ENCODE peak calls at places on chromosomes 7 and 10, in four cellular contexts. I, R, Q and K are unnamed samples.

GRCh38 chr10:71975891-71976725 is 11.9 kb downstream of the CHST3 start:
- DNase-seq in I (peak; percentile 57), R (no peak), Q (no peak), K (peak; percentile 31)

GRCh38 chr10:12589271-12589670 is 239.9 kb downstream of the CAMK1D start:
- DNase-seq in Q (no peak), R (no peak), I (no peak), K (no peak)

GRCh38 chr10:24465899-24466615 is 257.1 kb downstream of the KIAA1217 start:
- DNase-seq in I (peak; percentile 83), Q (peak; percentile 45), R (peak; percentile 8), K (peak; percentile 86)

GRCh38 chr7:118918556-118918955 is 694.1 kb downstream of the ANKRD7 start:
- DNase-seq in I (peak; percentile 19), Q (no peak), R (peak; percentile 11), K (peak; percentile 48)

GRCh38 chr10:113854757-113855626 is 531 bp downstream of the NHLRC2 start:
- DNase-seq in I (peak; percentile 62), Q (no peak), R (peak; percentile 59), K (peak; percentile 85)

GRCh38 chr7:41058986-41059741 is 643.7 kb downstream of the INHBA start:
- DNase-seq in I (no peak), Q (no peak), R (no peak), K (no peak)

GRCh38 chr10:70331486-70332268 is 47.9 kb upstream of the NPFFR1 start:
- DNase-seq in R (peak; percentile 95), I (peak; percentile 84), Q (peak; percentile 72), K (peak; percentile 99)

GRCh38 chr7:30655096-30655970 is 26.9 kb downstream of the CRHR2 start:
- DNase-seq in I (no peak), Q (no peak), R (no peak), K (no peak)

GRCh38 chr7:47596502-47597202 is 14.7 kb upstream of the TNS3 start:
- DNase-seq in Q (no peak), I (peak; percentile 68), R (no peak), K (no peak)

GRCh38 chr10:707861-708260 is 18.4 kb upstream of the DIP2C start:
- DNase-seq in R (no peak), Q (no peak), I (no peak), K (no peak)
- TF ChIP-seq MYC in R (no peak), Q (no peak), I (no peak), K (no peak)

GRCh38 chr7:73520673-73521635 is 1.1 kb downstream of the BAZ1B start:
- DNase-seq in Q (no peak), I (peak; percentile 21), R (peak; percentile 52), K (no peak)

GRCh38 chr7:73518470-73518869 is 3.6 kb downstream of the BAZ1B start:
- DNase-seq in I (no peak), Q (no peak), R (no peak), K (no peak)

GRCh38 chr7:73521636-73522080 is 435 bp downstream of the BAZ1B start:
- DNase-seq in Q (no peak), I (no peak), R (peak; percentile 84), K (no peak)

GRCh38 chr7:73519867-73520672 is 2.0 kb downstream of the BAZ1B start:
- DNase-seq in I (peak; percentile 23), Q (no peak), R (peak; percentile 67), K (peak; percentile 53)

DNA sequence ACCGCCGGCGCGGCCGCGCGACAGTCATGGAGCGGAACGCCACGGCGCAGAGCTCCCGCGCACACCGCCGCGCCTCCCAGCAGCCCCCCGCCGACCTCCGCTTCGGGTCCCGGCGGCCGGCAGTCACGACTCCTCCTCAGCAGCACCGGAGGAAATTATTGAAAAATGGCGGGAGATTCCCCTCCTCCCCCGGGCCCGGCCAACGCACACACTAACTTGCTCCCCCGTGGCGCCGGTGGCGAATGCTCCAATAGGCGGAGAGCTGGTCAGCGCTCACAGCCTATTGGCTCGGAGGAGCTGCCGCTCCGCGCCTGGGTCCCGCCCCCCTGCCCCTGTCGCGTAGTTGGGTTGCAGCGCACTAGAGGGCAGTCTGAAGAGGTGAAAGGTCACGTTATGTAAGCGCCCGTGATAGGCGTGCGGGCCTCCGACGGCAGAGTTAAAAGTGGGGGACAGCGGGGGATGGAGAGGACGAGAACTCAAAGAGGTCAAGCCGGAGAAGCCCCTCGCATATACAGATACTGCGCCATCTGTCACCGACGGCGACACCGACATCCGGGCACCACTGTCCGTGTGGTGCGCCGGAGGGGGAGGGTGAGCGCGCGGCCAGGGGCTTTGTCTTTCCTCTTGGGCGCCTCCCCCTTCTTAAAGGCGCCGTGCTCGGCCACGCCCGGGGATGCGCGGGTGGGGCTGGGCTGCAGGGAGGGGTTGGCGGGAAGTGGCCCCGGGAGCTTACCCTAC is at the start of gene BAZ1B:
- DNase-seq in R (peak; percentile 100), I (peak; percentile 99), Q (peak; percentile 95), K (peak; percentile 100)
- TF ChIP-seq POLR2A in R (peak; percentile 89), I (peak; percentile 38), Q (peak; percentile 86), K (peak; percentile 82)

GRCh38 chr10:132942101-132942739 is at the start of gene CFAP46:
- DNase-seq in Q (no peak), I (peak; percentile 73), R (no peak), K (no peak)
- H3K4me3 ChIP-seq in Q (no peak within 1 kb of the TSS), I (peak within 1 kb of the TSS; percentile 64), R (no peak within 1 kb of the TSS), K (no peak within 1 kb of the TSS)

GRCh38 chr7:55128693-55129394 is 110.0 kb downstream of the EGFR start:
- DNase-seq in I (no peak), R (no peak), Q (no peak), K (no peak)
- TF ChIP-seq MYC in I (no peak), R (no peak), Q (no peak), K (no peak)

GRCh38 chr7:100971111-100972001 is 2.0 kb downstream of the MUC12 start:
- DNase-seq in Q (no peak), R (no peak), I (no peak), K (no peak)

GRCh38 chr7:100974021-100974420 is 4.7 kb downstream of the MUC12 start:
- DNase-seq in R (no peak), Q (no peak), I (peak; percentile 75), K (no peak)

GRCh38 chr7:100978300-100978699 is 8.9 kb downstream of the MUC12 start:
- DNase-seq in Q (no peak), R (no peak), I (no peak), K (no peak)

GRCh38 chr7:100972002-100972347 is 2.6 kb downstream of the MUC12 start:
- DNase-seq in I (no peak), Q (no peak), R (no peak), K (no peak)

DNA sequence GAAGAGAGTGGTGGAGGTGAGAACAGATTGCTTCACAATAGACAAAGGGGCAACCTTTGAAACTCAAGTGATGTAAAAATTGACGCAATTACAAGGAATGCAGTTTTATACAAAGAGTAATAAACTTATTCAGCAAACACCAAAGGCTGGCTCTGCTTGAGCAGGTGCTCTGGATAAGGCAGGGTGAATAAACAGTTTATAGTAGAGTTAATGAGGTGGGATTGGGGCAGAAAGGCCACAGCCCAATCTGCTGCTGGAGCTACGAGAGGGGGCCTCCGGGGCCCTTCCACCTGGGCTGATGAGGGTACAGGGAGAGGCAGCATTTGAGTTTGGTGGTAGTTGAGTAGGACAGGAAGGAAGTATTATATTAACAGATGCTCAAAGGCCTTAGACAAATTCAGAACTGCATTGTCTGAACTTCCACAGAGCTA is 6.0 kb downstream of the MUC12 start:
- DNase-seq in Q (no peak), R (no peak), I (no peak), K (no peak)
- TF ChIP-seq POLR2A in Q (no peak), R (no peak), I (no peak), K (no peak)

GRCh38 chr10:119541046-119541445 is 1.5 kb downstream of the RGS10 start:
- DNase-seq in R (no peak), Q (no peak), I (no peak), K (peak; percentile 72)
- H3K4me3 ChIP-seq in R (peak overlapping the region; percentile 70), Q (peak overlapping the region; percentile 84), I (no peak overlapping the region), K (peak overlapping the region; percentile 59)

GRCh38 chr7:93331706-93332105 is 99.5 kb downstream of the VPS50 start:
- DNase-seq in Q (no peak), I (no peak), R (peak; percentile 6), K (no peak)

GRCh38 chr7:93332172-93332571 is 100.0 kb downstream of the VPS50 start:
- DNase-seq in Q (no peak), I (no peak), R (peak; percentile 10), K (no peak)

DNA sequence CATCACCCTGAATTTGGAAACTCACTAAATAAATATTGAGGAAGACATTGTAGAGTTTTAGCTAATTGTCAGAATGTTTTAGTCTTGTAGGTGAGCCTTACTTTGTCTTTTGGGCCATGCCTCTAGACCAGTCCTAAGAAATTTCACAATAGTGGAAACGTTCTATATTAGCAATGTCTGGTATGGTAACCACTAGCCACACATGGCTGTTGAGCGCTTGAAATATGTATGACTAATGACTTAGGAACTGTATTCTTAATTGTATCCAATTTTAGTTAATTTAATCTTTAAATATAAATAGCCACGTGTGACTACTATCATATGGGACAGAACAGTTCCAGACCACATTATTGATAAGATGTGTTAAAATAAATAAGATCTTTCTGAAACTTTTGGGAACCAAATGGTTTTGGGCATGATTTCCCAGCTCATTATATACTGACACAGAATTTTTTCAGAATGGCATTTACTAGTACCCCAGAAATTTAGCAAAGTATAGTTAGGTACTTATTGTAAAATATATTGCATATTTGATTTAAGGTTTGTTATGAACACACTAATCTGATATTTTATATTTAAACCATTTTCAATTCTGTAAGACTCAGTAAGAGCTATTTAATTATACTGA is 95.0 kb downstream of the VPS50 start:
- DNase-seq in I (no peak), R (no peak), Q (no peak), K (peak; percentile 17)
- TF ChIP-seq MYC in I (no peak), R (no peak), Q (no peak), K (no peak)